ENCODE peak calls at places on chromosomes 4 and X, in seven cellular contexts. One of them, this sample, is unnamed.

GRCh38 chrX:132612990-132613564 is 124.2 kb upstream of the MBNL3 start:
- DNase-seq in AG08395: peak; percentile 43
- DNase-seq in NCI-H2171: peak; percentile 3
- DNase-seq in RCC 7860: no peak
- DNase-seq in globus pallidus: peak; percentile 15
- DNase-seq in RPMI7951: peak; percentile 16
- DNase-seq in activated T-helper 1 cell treated with anti-CD3 and anti-CD28 coated beads, Interleukin-2, amount 50 U/mL, for 16 hours: no peak
- DNase-seq in this sample: peak; percentile 73

GRCh38 chr4:94127707-94128328 is 79.8 kb upstream of the SMARCAD1 start:
- DNase-seq in globus pallidus: peak; percentile 2
- DNase-seq in AG08395: peak; percentile 12
- DNase-seq in RCC 7860: peak; percentile 29
- DNase-seq in activated T-helper 1 cell treated with anti-CD3 and anti-CD28 coated beads, Interleukin-2, amount 50 U/mL, for 16 hours: no peak
- DNase-seq in RPMI7951: peak; percentile 29
- DNase-seq in NCI-H2171: peak; percentile 0
- DNase-seq in this sample: no peak

GRCh38 chrX:23854945-23855344 is 52.8 kb downstream of the APOO start:
- DNase-seq in NCI-H2171: no peak
- DNase-seq in RPMI7951: no peak
- DNase-seq in activated T-helper 1 cell treated with anti-CD3 and anti-CD28 coated beads, Interleukin-2, amount 50 U/mL, for 16 hours: no peak
- DNase-seq in AG08395: no peak
- DNase-seq in globus pallidus: no peak
- DNase-seq in RCC 7860: no peak
- DNase-seq in this sample: no peak

GRCh38 chrX:9906919-9907318 is 60.2 kb upstream of the CLDN34 start:
- DNase-seq in AG08395: no peak
- DNase-seq in globus pallidus: no peak
- DNase-seq in activated T-helper 1 cell treated with anti-CD3 and anti-CD28 coated beads, Interleukin-2, amount 50 U/mL, for 16 hours: no peak
- DNase-seq in RCC 7860: no peak
- DNase-seq in RPMI7951: no peak
- DNase-seq in NCI-H2171: no peak
- DNase-seq in this sample: peak; percentile 66

GRCh38 chrX:1359477-1359873 is 22.9 kb downstream of the IL3RA start:
- DNase-seq in AG08395: no peak
- DNase-seq in RPMI7951: no peak
- DNase-seq in globus pallidus: no peak
- DNase-seq in activated T-helper 1 cell treated with anti-CD3 and anti-CD28 coated beads, Interleukin-2, amount 50 U/mL, for 16 hours: no peak
- DNase-seq in RCC 7860: no peak
- DNase-seq in NCI-H2171: no peak
- DNase-seq in this sample: no peak

GRCh38 chr4:47218631-47219030 is 187.3 kb downstream of the GABRB1 start:
- DNase-seq in RCC 7860: no peak
- DNase-seq in NCI-H2171: no peak
- DNase-seq in AG08395: no peak
- DNase-seq in activated T-helper 1 cell treated with anti-CD3 and anti-CD28 coated beads, Interleukin-2, amount 50 U/mL, for 16 hours: no peak
- DNase-seq in RPMI7951: no peak
- DNase-seq in globus pallidus: no peak
- DNase-seq in this sample: no peak

GRCh38 chr4:169050308-169050707 is 40.3 kb upstream of the CBR4 start:
- DNase-seq in NCI-H2171: no peak
- DNase-seq in RPMI7951: no peak
- DNase-seq in RCC 7860: no peak
- DNase-seq in AG08395: no peak
- DNase-seq in activated T-helper 1 cell treated with anti-CD3 and anti-CD28 coated beads, Interleukin-2, amount 50 U/mL, for 16 hours: no peak
- DNase-seq in globus pallidus: no peak
- DNase-seq in this sample: no peak

GRCh38 chr4:74023709-74024108 is 14.8 kb downstream of the CXCL3 start:
- DNase-seq in AG08395: no peak
- DNase-seq in RCC 7860: no peak
- DNase-seq in activated T-helper 1 cell treated with anti-CD3 and anti-CD28 coated beads, Interleukin-2, amount 50 U/mL, for 16 hours: no peak
- DNase-seq in RPMI7951: no peak
- DNase-seq in globus pallidus: no peak
- DNase-seq in NCI-H2171: no peak
- DNase-seq in this sample: no peak

GRCh38 chr4:92091335-92091734 is 212.4 kb upstream of the GRID2 start:
- DNase-seq in AG08395: no peak
- DNase-seq in activated T-helper 1 cell treated with anti-CD3 and anti-CD28 coated beads, Interleukin-2, amount 50 U/mL, for 16 hours: no peak
- DNase-seq in NCI-H2171: no peak
- DNase-seq in globus pallidus: no peak
- DNase-seq in RCC 7860: no peak
- DNase-seq in RPMI7951: peak; percentile 73
- DNase-seq in this sample: no peak

GRCh38 chr4:20193522-20193902 is 58.2 kb upstream of the SLIT2 start:
- DNase-seq in globus pallidus: no peak
- DNase-seq in NCI-H2171: no peak
- DNase-seq in AG08395: no peak
- DNase-seq in RCC 7860: no peak
- DNase-seq in activated T-helper 1 cell treated with anti-CD3 and anti-CD28 coated beads, Interleukin-2, amount 50 U/mL, for 16 hours: no peak
- DNase-seq in RPMI7951: no peak
- DNase-seq in this sample: no peak

GRCh38 chr4:81215219-81215892 is at the start of gene PRKG2:
- DNase-seq in RPMI7951: no peak
- DNase-seq in activated T-helper 1 cell treated with anti-CD3 and anti-CD28 coated beads, Interleukin-2, amount 50 U/mL, for 16 hours: no peak
- DNase-seq in RCC 7860: no peak
- DNase-seq in AG08395: peak; percentile 10
- DNase-seq in NCI-H2171: no peak
- DNase-seq in globus pallidus: no peak
- DNase-seq in this sample: peak; percentile 62